ENCODE peak calls at places on chromosomes 1 and 21, in four cellular contexts. R is cardiac muscle cell, M is heart left ventricle, V is ascending aorta. N is an unnamed sample. For H3K4me1, the result is how much of the 10 kb centered on the place peaks cover.

GRCh38 chr1:105485207-105485606 is 1571.3 kb upstream of the PRMT6 start:
- DNase-seq in V (no peak), R (no peak), M (no peak), N (no peak)

GRCh38 chr1:96416690-96417444 is 304.7 kb upstream of the PTBP2 start:
- DNase-seq in M (no peak), R (peak), V (no peak), N (no peak)

GRCh38 chr1:89843279-89844121 is 22.7 kb downstream of the LRRC8D start:
- DNase-seq in M (peak), R (peak), V (peak), N (peak)

GRCh38 chr1:93346472-93346991 is 825 bp downstream of the DR1 start:
- DNase-seq in M (no peak), V (no peak), R (peak), N (no peak)

GRCh38 chr21:34870246-34870645 is 178.9 kb downstream of the RUNX1 start:
- DNase-seq in R (no peak), V (no peak), M (no peak), N (no peak)

GRCh38 chr1:183597656-183598055 is 7.4 kb upstream of the NCF2 start:
- DNase-seq in R (no peak), V (no peak), M (no peak), N (no peak)

GRCh38 chr1:231684333-231685244 is 58.0 kb downstream of the DISC1 start:
- DNase-seq in M (no peak), V (no peak), R (no peak), N (peak)

GRCh38 chr1:19585507-19585906 is 58.6 kb upstream of the NBL1 start:
- DNase-seq in M (no peak), V (no peak), R (no peak), N (no peak)

GRCh38 chr1:97739596-97740103 is 181.2 kb downstream of the DPYD start:
- DNase-seq in R (no peak), M (no peak), V (no peak), N (no peak)

GRCh38 chr1:208204779-208205178 is 39.4 kb downstream of the PLXNA2 start:
- DNase-seq in R (no peak), V (no peak), M (no peak), N (no peak)

GRCh38 chr21:32524010-32524719 is 61.2 kb downstream of the TCP10L start:
- DNase-seq in R (peak), V (peak), M (peak), N (no peak)

GRCh38 chr1:247337250-247337746 is 5.6 kb upstream of the ZNF496 start:
- DNase-seq in V (no peak), R (peak), M (no peak), N (no peak)

GRCh38 chr1:36093919-36094318 is 5.2 kb downstream of the ADPRS start:
- DNase-seq in M (no peak), R (no peak), V (no peak), N (peak)

GRCh38 chr1:214551436-214552173 is at the start of gene PTPN14:
- DNase-seq in V (peak), R (peak), M (peak), N (peak)

GRCh38 chr1:8090241-8090702 is 64.2 kb upstream of the ERRFI1 start:
- DNase-seq in M (no peak), V (no peak), R (peak), N (no peak)

GRCh38 chr1:219244864-219245263 is 71.2 kb downstream of the LYPLAL1 start:
- DNase-seq in V (no peak), R (no peak), M (no peak), N (no peak)

GRCh38 chr1:154454391-154455120 is 47.5 kb upstream of the TDRD10 start:
- DNase-seq in M (no peak), V (no peak), R (no peak), N (no peak)

GRCh38 chr21:35622612-35623011 is 437.7 kb downstream of the SETD4 start:
- DNase-seq in M (no peak), R (no peak), V (no peak), N (no peak)

GRCh38 chr1:168623003-168623828 is 46.8 kb downstream of the XCL1 start:
- DNase-seq in R (peak), M (peak), V (no peak), N (no peak)

GRCh38 chr1:156014829-156015228 is 5.9 kb downstream of the SSR2 start:
- DNase-seq in M (no peak), V (no peak), R (no peak), N (no peak)

GRCh38 chr21:26811031-26811430 is 34.2 kb downstream of the ADAMTS1 start:
- DNase-seq in V (no peak), M (no peak), R (peak), N (no peak)

GRCh38 chr1:28860332-28861073 is 48.5 kb downstream of the OPRD1 start:
- DNase-seq in M (no peak), R (peak), V (no peak), N (no peak)

GRCh38 chr1:30234091-30234490 is 489.3 kb downstream of the MATN1 start:
- DNase-seq in V (no peak), R (no peak), M (no peak), N (no peak)

GRCh38 chr1:42456754-42457089 is 379 bp downstream of the PPCS start:
- DNase-seq in V (peak), M (peak), R (peak), N (peak)

GRCh38 chr1:205313681-205314308 is 7.8 kb downstream of the NUAK2 start:
- DNase-seq in M (peak), R (peak), V (no peak), N (no peak)

GRCh38 chr1:93814795-93815737 is 63.9 kb downstream of the DNTTIP2 start:
- DNase-seq in M (no peak), V (peak), R (peak), N (no peak)

GRCh38 chr1:44713321-44713781 is 17.6 kb downstream of the RNU5D-1 start:
- DNase-seq in M (no peak), R (no peak), V (no peak), N (no peak)

GRCh38 chr1:16175610-16176553 is 20.0 kb upstream of the EPHA2 start:
- DNase-seq in V (peak), M (peak), R (peak), N (no peak)

GRCh38 chr1:195637474-195637873 is 970.8 kb downstream of the KCNT2 start:
- DNase-seq in R (no peak), M (no peak), V (no peak), N (no peak)

GRCh38 chr1:38062361-38063288 is 16.0 kb upstream of the POU3F1 start:
- DNase-seq in M (no peak), V (no peak), R (no peak), N (no peak)

GRCh38 chr1:213523781-213524398 is 463.9 kb upstream of the PROX1 start:
- DNase-seq in M (peak), R (no peak), V (no peak), N (no peak)

GRCh38 chr21:45116066-45116465 is 41.7 kb downstream of the ADARB1 start:
- DNase-seq in R (no peak), M (no peak), V (no peak), N (no peak)

GRCh38 chr1:2255047-2255419 is 26.9 kb downstream of the SKI start:
- DNase-seq in R (no peak), V (no peak), M (no peak), N (no peak)
- H3K4me1 ChIP-seq in R (under half), V (half or more), M (half or more), N (under half)

GRCh38 chr1:234489692-234490065 is 10.7 kb upstream of the TARBP1 start:
- DNase-seq in R (no peak), V (no peak), M (no peak), N (no peak)

GRCh38 chr1:234488054-234488953 is 9.3 kb upstream of the TARBP1 start:
- DNase-seq in V (no peak), R (no peak), M (no peak), N (no peak)

GRCh38 chr1:234494049-234494448 is 15.1 kb upstream of the TARBP1 start:
- DNase-seq in M (no peak), R (no peak), V (no peak), N (no peak)

GRCh38 chr1:234488954-234489691 is 10.1 kb upstream of the TARBP1 start:
- DNase-seq in R (no peak), V (no peak), M (no peak), N (no peak)

DNA sequence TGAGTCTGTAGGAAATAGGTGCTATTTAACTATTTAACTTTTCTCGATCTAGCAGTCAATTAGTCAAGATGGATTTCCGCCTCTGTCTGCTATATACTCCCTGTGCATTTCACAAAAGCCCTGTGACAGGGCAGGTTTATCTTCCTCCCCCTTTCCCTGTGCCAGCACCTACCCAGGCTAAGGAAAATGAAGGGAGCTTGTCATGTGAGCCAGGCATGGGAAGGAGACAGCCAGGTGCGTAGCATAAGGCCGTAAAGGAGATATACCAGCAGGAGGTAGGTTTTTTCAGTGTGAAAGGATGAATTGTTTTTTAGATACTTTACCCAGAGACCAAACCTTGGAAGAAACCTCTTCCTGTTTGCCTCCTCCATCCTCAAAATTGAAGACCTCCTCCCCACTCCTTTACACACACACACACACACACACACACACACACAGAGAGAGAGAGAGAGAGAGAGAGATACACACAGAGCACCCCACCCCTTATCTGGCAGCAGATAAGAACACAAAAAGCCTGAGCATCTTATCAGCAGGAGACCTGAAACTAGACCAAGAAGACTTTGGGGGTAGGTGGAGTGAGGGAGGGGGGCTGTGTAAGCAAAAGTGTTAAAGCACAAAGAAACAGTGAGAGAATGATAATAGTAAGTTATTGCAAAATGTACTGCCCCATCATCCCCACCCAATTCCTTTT is 12.0 kb upstream of the TARBP1 start:
- DNase-seq in R (peak), M (no peak), V (no peak), N (no peak)
- H3K4me1 ChIP-seq in R (under half), M (under half), V (under half), N (under half)

DNA sequence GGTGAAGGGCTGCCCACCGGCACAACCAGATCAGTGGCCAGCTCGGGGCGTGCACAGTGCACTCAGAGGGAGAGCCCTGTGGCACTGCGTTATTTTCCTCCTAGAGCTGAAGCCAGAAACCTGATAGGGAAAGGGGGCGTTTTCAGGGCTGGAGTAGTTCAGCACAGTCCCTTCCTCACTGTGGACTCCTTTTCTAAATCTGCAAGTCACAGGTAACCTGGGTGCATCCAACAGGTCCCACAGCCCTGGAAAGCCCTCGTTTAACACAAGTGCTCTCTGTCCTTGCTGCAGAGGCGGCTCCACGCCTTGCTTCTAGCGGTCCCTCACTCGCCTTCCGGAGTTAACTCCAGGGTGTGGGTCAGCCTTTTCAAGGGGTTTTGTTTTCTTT is 81.2 kb downstream of the GALNT2 start:
- DNase-seq in R (no peak), M (no peak), V (no peak), N (no peak)
- H3K4me1 ChIP-seq in R (under half), M (half or more), V (under half), N (under half)

GRCh38 chr1:27363766-27364695 is 2.7 kb downstream of the MAP3K6 start:
- DNase-seq in V (no peak), M (no peak), R (no peak), N (no peak)
- H3K4me1 ChIP-seq in V (under half), M (half or more), R (under half), N (under half)

GRCh38 chr1:207050428-207050767 is 610 bp downstream of the YOD1 start:
- DNase-seq in M (no peak), R (no peak), V (peak), N (no peak)
- H3K4me1 ChIP-seq in M (half or more), R (under half), V (under half), N (under half)

DNA sequence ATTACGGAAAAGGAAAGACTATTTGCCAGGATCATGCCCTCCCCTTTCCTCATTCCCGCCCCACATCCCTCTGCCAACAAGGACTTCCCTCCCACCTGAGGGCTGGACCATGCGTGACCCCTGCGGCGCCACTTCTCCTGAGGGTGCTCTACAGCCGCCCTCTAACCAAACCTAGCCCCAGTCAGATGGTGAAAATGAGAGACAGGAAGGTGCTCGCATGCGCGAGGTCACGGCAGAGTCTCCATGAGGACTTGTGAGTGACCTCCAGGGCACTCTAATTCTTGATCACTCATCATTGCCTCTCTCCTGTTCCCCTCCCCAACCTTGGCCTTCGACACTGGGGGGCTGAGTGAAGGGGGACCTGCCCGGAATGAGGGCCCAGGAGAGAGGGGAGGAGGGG is 32.1 kb downstream of the TAF5L start:
- DNase-seq in V (no peak), M (no peak), R (no peak), N (no peak)
- H3K4me1 ChIP-seq in V (under half), M (under half), R (under half), N (under half)

GRCh38 chr1:56377407-56377806 is 202.0 kb downstream of the PLPP3 start:
- DNase-seq in V (no peak), R (no peak), M (no peak), N (no peak)

GRCh38 chr1:56376188-56376984 is 203.0 kb downstream of the PLPP3 start:
- DNase-seq in R (peak), M (peak), V (peak), N (no peak)

GRCh38 chr1:56374026-56374974 is 205.1 kb downstream of the PLPP3 start:
- DNase-seq in M (peak), V (no peak), R (no peak), N (no peak)

GRCh38 chr1:56378376-56379070 is 200.8 kb downstream of the PLPP3 start:
- DNase-seq in V (no peak), M (no peak), R (no peak), N (no peak)

GRCh38 chr1:56375184-56375837 is 204.1 kb downstream of the PLPP3 start:
- DNase-seq in M (no peak), V (no peak), R (no peak), N (no peak)
- H3K4me1 ChIP-seq in M (half or more), V (under half), R (half or more), N (under half)

GRCh38 chr1:226656601-226657277 is 82.3 kb downstream of the ITPKB start:
- DNase-seq in V (peak), M (peak), R (peak), N (no peak)

GRCh38 chr1:226655251-226656163 is 83.6 kb downstream of the ITPKB start:
- DNase-seq in R (no peak), V (no peak), M (peak), N (no peak)

GRCh38 chr1:226654508-226655124 is 84.5 kb downstream of the ITPKB start:
- DNase-seq in V (no peak), R (no peak), M (peak), N (no peak)

GRCh38 chr1:226657788-226658537 is 81.1 kb downstream of the ITPKB start:
- DNase-seq in M (peak), R (no peak), V (no peak), N (peak)

DNA sequence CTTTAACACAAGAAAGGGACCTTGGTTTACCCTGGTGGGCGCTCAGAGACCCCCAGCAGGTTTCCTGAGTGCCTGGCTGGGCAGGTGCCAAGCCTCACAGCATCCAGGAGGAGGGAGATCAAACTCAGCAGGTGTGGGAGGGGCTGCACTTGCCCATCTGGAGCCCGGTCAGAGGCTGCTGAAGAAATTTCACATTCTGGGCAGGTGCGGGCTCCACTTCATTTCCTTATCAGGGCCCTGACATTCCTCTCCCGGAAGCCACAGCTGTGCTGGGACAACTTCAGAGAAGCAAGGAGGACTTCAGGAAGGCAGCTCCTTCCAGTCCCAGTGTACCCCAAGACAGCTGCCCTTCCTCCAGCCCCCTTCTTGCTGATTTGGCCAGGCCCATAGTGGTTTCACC is 82.9 kb downstream of the ITPKB start:
- DNase-seq in R (no peak), M (peak), V (no peak), N (no peak)
- H3K4me1 ChIP-seq in R (under half), M (half or more), V (half or more), N (under half)

DNA sequence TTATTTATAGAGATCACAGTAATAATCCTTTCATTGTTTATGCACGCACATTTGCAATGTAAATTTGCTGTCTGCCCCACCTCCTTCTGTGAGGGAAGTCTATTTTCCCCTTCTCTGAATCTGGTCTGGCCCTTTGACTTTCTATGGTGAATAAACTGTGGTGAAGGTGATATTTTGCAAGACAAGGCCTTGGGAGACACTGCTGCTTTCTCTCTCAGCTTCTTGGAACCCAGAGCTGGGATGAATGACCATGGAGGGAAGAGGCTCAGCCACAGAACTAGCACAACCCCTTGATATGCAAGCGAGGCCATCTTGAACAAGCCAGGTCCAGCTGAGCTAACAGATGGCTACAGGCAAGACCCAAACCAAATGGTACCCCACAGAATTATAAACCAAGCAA is 156.3 kb downstream of the ST6GALNAC3 start:
- DNase-seq in V (no peak), M (no peak), R (no peak), N (no peak)
- H3K4me1 ChIP-seq in V (under half), M (under half), R (under half), N (under half)

GRCh38 chr1:224219011-224219611 is 36.1 kb downstream of the DEGS1 start:
- DNase-seq in M (no peak), V (no peak), R (no peak), N (no peak)
- H3K4me1 ChIP-seq in M (under half), V (under half), R (under half), N (under half)

N was measured in breast epithelium.